ENCODE peak calls at places on chromosomes 3 and 15, in five cellular contexts. X, Q, C, N and Y are unnamed samples.

GRCh38 chr3:149332781-149333517 is 487 bp downstream of the TM4SF18 start:
- DNase-seq in X (no peak), Q (no peak), C (no peak), N (no peak), Y (no peak)

GRCh38 chr3:139585820-139586219 is 46.3 kb upstream of the RBP1 start:
- DNase-seq in X (peak), Q (no peak), C (peak), N (no peak), Y (no peak)

GRCh38 chr3:134371542-134372324 is 2.5 kb downstream of the AMOTL2 start:
- DNase-seq in X (peak), Q (no peak), C (peak), N (peak), Y (no peak)

GRCh38 chr3:38396861-38397260 is 50.3 kb downstream of the XYLB start:
- DNase-seq in X (no peak), Q (no peak), C (no peak), N (no peak), Y (no peak)

GRCh38 chr15:48582472-48583235 is 62.9 kb downstream of the FBN1 start:
- DNase-seq in X (peak), Q (no peak), C (peak), N (no peak), Y (peak)

GRCh38 chr3:159252772-159253384 is 451.0 kb downstream of the MFSD1 start:
- DNase-seq in X (peak), Q (peak), C (peak), N (no peak), Y (peak)

GRCh38 chr15:70093481-70094309 is 4.0 kb downstream of the TLE3 start:
- DNase-seq in X (peak), Q (no peak), C (peak), N (no peak), Y (no peak)

GRCh38 chr3:133886031-133886722 is 9.5 kb downstream of the RAB6B start:
- DNase-seq in X (no peak), Q (peak), C (no peak), N (no peak), Y (no peak)

GRCh38 chr3:117914540-117914939 is 1120.1 kb downstream of the IGSF11 start:
- DNase-seq in X (no peak), Q (no peak), C (no peak), N (no peak), Y (no peak)

GRCh38 chr3:97967966-97968365 is 4.3 kb downstream of the RIOX2 start:
- DNase-seq in X (no peak), Q (no peak), C (no peak), N (no peak), Y (no peak)
- TF ChIP-seq CTCF in X (no peak), Q (no peak), C (no peak), N (no peak), Y (no peak)

GRCh38 chr3:11059090-11059798 is 66.7 kb downstream of the SLC6A1 start:
- DNase-seq in X (peak), Q (peak), C (peak), N (peak), Y (peak)
- TF ChIP-seq CTCF in X (peak), Q (peak), C (peak), N (peak), Y (peak)

GRCh38 chr3:57851304-57851703 is 95.2 kb downstream of the SLMAP start:
- DNase-seq in X (no peak), Q (no peak), C (no peak), N (no peak), Y (no peak)

GRCh38 chr3:57856675-57857074 is 100.6 kb downstream of the SLMAP start:
- DNase-seq in X (peak), Q (no peak), C (no peak), N (no peak), Y (no peak)

GRCh38 chr3:57855281-57855680 is 99.2 kb downstream of the SLMAP start:
- DNase-seq in X (no peak), Q (no peak), C (peak), N (no peak), Y (no peak)

GRCh38 chr3:57855943-57856342 is 99.8 kb downstream of the SLMAP start:
- DNase-seq in X (no peak), Q (no peak), C (no peak), N (no peak), Y (no peak)

DNA sequence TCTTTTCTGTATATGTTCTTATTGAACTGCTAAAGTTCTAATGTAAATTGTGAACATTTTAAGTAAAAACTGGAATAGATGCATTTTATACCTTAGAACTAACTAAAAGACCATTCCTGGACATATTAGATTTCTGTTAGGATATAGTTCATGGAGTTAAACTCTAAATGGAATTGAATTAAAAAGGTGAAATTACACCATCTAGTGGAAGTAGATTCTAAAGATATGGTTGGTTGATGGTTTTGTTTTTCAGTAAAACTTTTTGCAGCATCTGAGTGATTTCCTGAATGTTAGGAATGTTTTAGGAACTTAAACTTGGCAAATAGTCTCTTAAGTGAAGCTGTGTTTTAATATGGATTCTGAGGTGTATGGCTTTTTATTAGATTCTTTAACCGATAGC is 96.8 kb downstream of the SLMAP start:
- DNase-seq in X (peak), Q (peak), C (peak), N (no peak), Y (no peak)
- TF ChIP-seq CTCF in X (peak), Q (no peak), C (peak), N (peak), Y (no peak)

DNA sequence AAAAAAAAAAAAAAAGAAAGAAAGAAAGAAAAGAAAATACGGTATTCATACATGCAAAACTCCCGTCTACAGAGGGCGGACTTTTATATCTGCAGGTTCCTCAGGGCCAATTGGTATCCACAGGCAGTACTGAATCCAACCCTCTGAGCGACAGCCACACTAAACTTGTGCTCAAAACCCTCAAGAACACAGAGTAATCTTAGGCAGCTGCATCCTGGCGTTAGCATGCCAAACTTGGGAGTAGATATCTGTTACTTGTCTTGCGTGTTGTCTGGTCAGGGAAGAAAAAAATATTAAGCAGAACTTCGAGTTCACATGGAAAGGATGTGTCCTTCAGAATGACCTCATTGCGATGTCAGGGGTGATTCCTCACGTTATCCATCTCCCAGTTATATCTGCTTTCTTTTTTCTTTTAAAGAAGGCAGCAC is 12.8 kb downstream of the SNAP23 start:
- DNase-seq in X (peak), Q (no peak), C (peak), N (no peak), Y (no peak)
- TF ChIP-seq CTCF in X (no peak), Q (no peak), C (peak), N (no peak), Y (no peak)

DNA sequence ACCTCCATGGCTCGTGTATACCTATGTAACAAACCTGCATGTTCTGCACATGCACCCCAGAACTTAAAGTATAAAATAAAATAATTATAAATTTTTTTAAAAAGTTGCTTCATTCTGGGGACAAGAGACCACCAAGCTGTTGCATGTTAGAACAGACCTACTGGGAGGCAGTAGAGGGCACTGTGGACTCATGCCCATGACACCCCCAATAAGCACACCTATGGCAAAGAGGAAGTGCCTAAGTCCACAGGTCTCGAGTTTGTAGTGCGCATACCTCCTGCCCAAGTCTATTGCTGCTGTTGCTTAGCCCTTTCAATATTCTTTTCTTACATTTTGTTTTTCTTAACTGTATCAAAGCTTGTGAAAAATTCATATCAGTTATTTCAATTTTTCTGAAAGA is 267.9 kb upstream of the THBS1 start:
- DNase-seq in X (peak), Q (no peak), C (no peak), N (no peak), Y (no peak)
- TF ChIP-seq CTCF in X (peak), Q (peak), C (peak), N (no peak), Y (no peak)

GRCh38 chr15:50340431-50340830 is 14.6 kb downstream of the GABPB1 start:
- DNase-seq in X (no peak), Q (no peak), C (no peak), N (no peak), Y (no peak)
- TF ChIP-seq CTCF in X (no peak), Q (no peak), C (no peak), N (no peak), Y (no peak)

DNA sequence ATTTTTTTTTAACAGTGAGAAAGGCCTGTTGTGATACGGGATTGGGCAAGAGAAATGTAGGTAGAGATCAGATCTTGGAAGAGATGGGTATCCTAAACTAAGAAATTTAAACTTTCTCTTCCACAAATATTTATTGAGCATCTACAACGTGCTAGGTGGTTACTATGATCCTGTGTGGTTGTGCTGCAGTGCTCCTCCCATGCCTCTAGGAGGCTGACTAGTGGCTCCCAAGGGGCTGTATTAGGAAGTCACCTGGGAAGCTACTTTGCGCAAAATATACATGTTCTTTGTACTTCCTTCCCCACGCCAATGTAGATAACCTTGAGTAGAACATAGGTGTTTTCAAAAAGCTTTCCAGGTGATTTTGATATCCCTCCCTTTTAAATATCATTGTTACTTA is 27.2 kb downstream of the USP3 start:
- DNase-seq in X (no peak), Q (no peak), C (no peak), N (no peak), Y (no peak)
- TF ChIP-seq CTCF in X (peak), Q (no peak), C (peak), N (no peak), Y (peak)

DNA sequence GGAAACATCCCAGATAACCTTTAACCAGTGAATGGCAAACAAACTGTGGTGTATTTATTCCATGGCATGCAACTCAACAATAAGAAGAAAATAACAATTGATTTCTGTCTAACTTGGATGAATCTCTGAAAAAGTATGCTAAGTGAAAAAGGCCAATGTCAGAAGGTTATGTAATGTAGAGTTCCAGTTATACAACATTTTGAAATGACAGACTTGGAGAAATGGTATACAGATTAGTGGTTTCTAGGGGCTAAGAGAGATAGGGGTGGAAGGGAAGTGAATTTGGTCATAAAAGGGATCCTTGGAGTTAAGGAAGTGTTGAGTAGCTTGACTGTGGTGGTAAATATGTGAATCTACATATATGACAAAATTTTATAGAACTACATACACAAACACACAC is 269.4 kb upstream of the SUCLG2 start:
- DNase-seq in X (no peak), Q (no peak), C (no peak), N (no peak), Y (no peak)
- TF ChIP-seq CTCF in X (no peak), Q (no peak), C (no peak), N (no peak), Y (no peak)

GRCh38 chr3:121992601-121993560 is 29.2 kb downstream of the ILDR1 start:
- DNase-seq in X (no peak), Q (peak), C (no peak), N (no peak), Y (no peak)

GRCh38 chr3:121997372-121997771 is 24.7 kb downstream of the ILDR1 start:
- DNase-seq in X (no peak), Q (no peak), C (no peak), N (no peak), Y (no peak)

GRCh38 chr3:121998030-121998580 is 23.9 kb downstream of the ILDR1 start:
- DNase-seq in X (peak), Q (no peak), C (peak), N (no peak), Y (no peak)

GRCh38 chr3:121998588-121999473 is 23.2 kb downstream of the ILDR1 start:
- DNase-seq in X (peak), Q (no peak), C (peak), N (no peak), Y (no peak)

GRCh38 chr3:121995190-121996137 is 26.6 kb downstream of the ILDR1 start:
- DNase-seq in X (peak), Q (no peak), C (peak), N (peak), Y (peak)
- TF ChIP-seq CTCF in X (peak), Q (peak), C (peak), N (peak), Y (peak)